ENCODE peak calls at places on chromosomes 16 and 17, in seven cellular contexts. X is left lung, W is tibial artery, Z is suprapubic skin, R is uterus, A is gastrocnemius medialis, F is heart right ventricle. C is an unnamed sample.
A peak's percentile ranks its signal among the peaks of the same experiment; 100 is the strongest.

GRCh38 chr17:28925912-28926365 is 23.1 kb upstream of the DHRS13 start:
- DNase-seq in X (no peak), W (no peak), Z (no peak), R (no peak), A (no peak), F (no peak), C (no peak)

GRCh38 chr17:75481194-75482059 is 25.0 kb downstream of the TMEM94 start:
- DNase-seq in X (peak; percentile 58), W (no peak), Z (no peak), R (no peak), A (no peak), F (no peak), C (no peak)

GRCh38 chr17:79546386-79546785 is 64.5 kb downstream of the RBFOX3 start:
- DNase-seq in X (no peak), W (no peak), Z (no peak), R (no peak), A (no peak), F (no peak), C (no peak)

GRCh38 chr16:65318138-65318537 is 196.3 kb upstream of the CDH11 start:
- DNase-seq in X (no peak), W (no peak), Z (no peak), R (no peak), A (no peak), F (no peak), C (no peak)

GRCh38 chr17:72931635-72932034 is 160.9 kb downstream of the SLC39A11 start:
- DNase-seq in X (no peak), W (no peak), Z (no peak), R (no peak), A (no peak), F (no peak), C (no peak)

GRCh38 chr17:19024101-19025078 is 19.8 kb upstream of the FAM83G start:
- DNase-seq in X (peak; percentile 37), W (no peak), Z (peak; percentile 76), R (no peak), A (no peak), F (no peak), C (no peak)

GRCh38 chr17:82065193-82065637 is 389 bp downstream of the DUS1L start:
- DNase-seq in X (peak; percentile 86), W (no peak), Z (no peak), R (no peak), A (no peak), F (no peak), C (no peak)

GRCh38 chr16:46839986-46840443 is 9.0 kb upstream of the C16orf87 start:
- DNase-seq in X (no peak), W (no peak), Z (no peak), R (no peak), A (no peak), F (no peak), C (no peak)

GRCh38 chr17:73541111-73541510 is 103.1 kb downstream of the SDK2 start:
- DNase-seq in X (no peak), W (no peak), Z (no peak), R (no peak), A (no peak), F (no peak), C (no peak)

GRCh38 chr16:921321-921905 is 49.4 kb downstream of the LMF1 start:
- DNase-seq in X (peak; percentile 59), W (no peak), Z (no peak), R (no peak), A (no peak), F (no peak), C (no peak)

GRCh38 chr17:75720656-75721462 is at the start of gene ITGB4:
- DNase-seq in X (peak; percentile 93), W (no peak), Z (no peak), R (no peak), A (no peak), F (no peak), C (no peak)

GRCh38 chr17:9658593-9659211 is 13.4 kb downstream of the USP43 start:
- DNase-seq in X (no peak), W (no peak), Z (peak; percentile 9), R (no peak), A (no peak), F (no peak), C (no peak)

GRCh38 chr17:50675627-50676026 is 32.1 kb downstream of the ANKRD40 start:
- DNase-seq in X (no peak), W (no peak), Z (no peak), R (no peak), A (no peak), F (no peak), C (no peak)

GRCh38 chr16:4215106-4215505 is 26.8 kb downstream of the SRL start:
- DNase-seq in X (no peak), W (no peak), Z (no peak), R (no peak), A (peak; percentile 73), F (no peak), C (no peak)

GRCh38 chr16:59164461-59164860 is 430.3 kb upstream of the GOT2 start:
- DNase-seq in X (no peak), W (no peak), Z (no peak), R (no peak), A (no peak), F (peak; percentile 5), C (no peak)

GRCh38 chr17:75814900-75815373 is 29.3 kb downstream of the UNC13D start:
- DNase-seq in X (peak; percentile 70), W (no peak), Z (no peak), R (no peak), A (no peak), F (no peak), C (no peak)

GRCh38 chr16:69406780-69407331 is 17.6 kb upstream of the CYB5B start:
- DNase-seq in X (no peak), W (no peak), Z (no peak), R (no peak), A (no peak), F (no peak), C (no peak)

GRCh38 chr17:70022175-70022574 is 52.9 kb upstream of the KCNJ16 start:
- DNase-seq in X (no peak), W (no peak), Z (no peak), R (no peak), A (no peak), F (no peak), C (no peak)

GRCh38 chr16:83351846-83352245 is 455.9 kb upstream of the HSBP1 start:
- DNase-seq in X (no peak), W (no peak), Z (no peak), R (no peak), A (no peak), F (no peak), C (no peak)

GRCh38 chr17:30413109-30413508 is 34.4 kb downstream of the CPD start:
- DNase-seq in X (no peak), W (no peak), Z (no peak), R (no peak), A (no peak), F (no peak), C (no peak)

GRCh38 chr17:72717676-72718075 is 374.8 kb downstream of the SLC39A11 start:
- DNase-seq in X (no peak), W (no peak), Z (no peak), R (no peak), A (no peak), F (no peak), C (no peak)

GRCh38 chr16:82197540-82198240 is 27.7 kb upstream of the MPHOSPH6 start:
- DNase-seq in X (no peak), W (no peak), Z (no peak), R (peak; percentile 48), A (no peak), F (no peak), C (no peak)

GRCh38 chr17:59633658-59634359 is 14.1 kb downstream of the CLTC start:
- DNase-seq in X (no peak), W (no peak), Z (no peak), R (no peak), A (no peak), F (no peak), C (no peak)
- H3K4me1 ChIP-seq in X (peaks cover 95% of the 10 kb centered on the region), W (no peaks in the 10 kb centered on the region), Z (peaks cover 43% of the 10 kb centered on the region), R (no peaks in the 10 kb centered on the region), A (peaks cover 52% of the 10 kb centered on the region), F (peaks cover 95% of the 10 kb centered on the region), C (peaks cover 7% of the 10 kb centered on the region)

GRCh38 chr16:2480948-2481347 is 6.0 kb downstream of the TBC1D24 start:
- DNase-seq in X (no peak), W (no peak), Z (no peak), R (no peak), A (no peak), F (no peak), C (no peak)
- H3K4me1 ChIP-seq in X (peaks cover 68% of the 10 kb centered on the region), W (no peaks in the 10 kb centered on the region), Z (peaks cover 47% of the 10 kb centered on the region), R (peaks cover 12% of the 10 kb centered on the region), A (peaks cover 26% of the 10 kb centered on the region), F (peaks cover 22% of the 10 kb centered on the region), C (peaks cover 5% of the 10 kb centered on the region)

DNA sequence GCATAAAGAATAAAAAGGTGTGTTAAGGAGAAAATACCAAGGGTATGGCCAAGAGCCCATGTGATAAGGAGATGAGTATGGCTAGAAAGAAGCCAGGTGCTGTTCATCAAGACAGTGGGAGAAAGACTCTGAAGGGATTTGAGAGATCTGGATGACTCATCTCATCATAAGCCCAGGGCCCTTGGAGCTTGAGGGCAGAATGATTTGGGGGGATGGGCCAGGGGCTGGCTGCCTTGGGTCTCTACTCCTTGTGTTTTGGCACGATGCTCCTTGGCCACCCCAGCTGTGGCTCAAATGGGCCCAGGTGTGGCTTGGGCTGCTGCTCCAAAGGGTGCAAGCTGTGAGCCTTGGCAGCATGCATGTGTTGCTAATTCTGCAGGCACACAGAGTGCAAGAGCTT is 14.5 kb upstream of the TNFRSF13B start:
- DNase-seq in X (no peak), W (no peak), Z (no peak), R (no peak), A (no peak), F (no peak), C (no peak)
- H3K4me1 ChIP-seq in X (peaks cover 21% of the 10 kb centered on the region), W (no peaks in the 10 kb centered on the region), Z (peaks cover 9% of the 10 kb centered on the region), R (no peaks in the 10 kb centered on the region), A (no peaks in the 10 kb centered on the region), F (peaks cover 32% of the 10 kb centered on the region), C (peaks cover 4% of the 10 kb centered on the region)

GRCh38 chr17:60158751-60159478 is 9.1 kb downstream of the CA4 start:
- DNase-seq in X (no peak), W (no peak), Z (no peak), R (no peak), A (no peak), F (no peak), C (no peak)

GRCh38 chr17:60159479-60159866 is 9.7 kb downstream of the CA4 start:
- DNase-seq in X (no peak), W (no peak), Z (no peak), R (no peak), A (no peak), F (no peak), C (no peak)

GRCh38 chr17:60161598-60162330 is 12.0 kb downstream of the CA4 start:
- DNase-seq in X (peak; percentile 84), W (no peak), Z (no peak), R (no peak), A (no peak), F (no peak), C (no peak)

GRCh38 chr17:60163108-60163784 is 13.5 kb downstream of the CA4 start:
- DNase-seq in X (peak; percentile 38), W (no peak), Z (no peak), R (no peak), A (no peak), F (peak; percentile 56), C (no peak)

GRCh38 chr17:60160829-60161501 is 11.2 kb downstream of the CA4 start:
- DNase-seq in X (no peak), W (no peak), Z (no peak), R (no peak), A (no peak), F (no peak), C (no peak)
- H3K4me1 ChIP-seq in X (peaks cover 17% of the 10 kb centered on the region), W (no peaks in the 10 kb centered on the region), Z (no peaks in the 10 kb centered on the region), R (no peaks in the 10 kb centered on the region), A (peaks cover 15% of the 10 kb centered on the region), F (peaks cover 38% of the 10 kb centered on the region), C (no peaks in the 10 kb centered on the region)